ENCODE peak calls at places on chromosome 19, in eight cellular contexts. T is Caco-2, Q is dorsolateral prefrontal cortex, O is heart right ventricle, S is bronchial epithelial cell, L is MCF 10A, P is fibroblast of the aortic adventitia, H is progenitor cell of endocrine pancreas. R is an unnamed sample.

GRCh38 chr19:48186015-48186414 is 15.5 kb downstream of the ZSWIM9 start:
- DNase-seq in S (no peak), T (no peak), O (no peak), H (no peak), Q (no peak), L (no peak), P (no peak), R (no peak)

GRCh38 chr19:3604987-3605343 is 1.7 kb downstream of the TBXA2R start:
- DNase-seq in S (no peak), L (no peak), H (no peak), P (no peak), T (no peak), Q (no peak), O (no peak), R (peak)

GRCh38 chr19:5968431-5969373 is 9.2 kb downstream of the RANBP3 start:
- DNase-seq in Q (no peak), L (peak), O (no peak), P (no peak), S (peak), T (no peak), H (no peak), R (no peak)

GRCh38 chr19:6103217-6103644 is 7.1 kb downstream of the RFX2 start:
- DNase-seq in S (peak), O (peak), T (no peak), H (no peak), Q (peak), L (peak), P (peak), R (no peak)

GRCh38 chr19:9431475-9431874 is 3.9 kb downstream of the ZNF266 start:
- DNase-seq in O (peak), Q (no peak), P (no peak), L (peak), S (peak), H (peak), T (no peak), R (no peak)

GRCh38 chr19:4390017-4390861 is 10.1 kb downstream of the SH3GL1 start:
- DNase-seq in O (no peak), Q (no peak), P (peak), T (no peak), S (peak), H (no peak), L (no peak), R (no peak)

GRCh38 chr19:17830567-17831418 is 9.5 kb upstream of the INSL3 start:
- DNase-seq in S (peak), H (peak), L (no peak), Q (peak), P (peak), O (peak), T (peak), R (peak)

GRCh38 chr19:35539314-35539713 is 6.1 kb downstream of the GAPDHS start:
- DNase-seq in L (no peak), P (no peak), O (no peak), T (no peak), Q (no peak), S (no peak), H (no peak), R (no peak)

GRCh38 chr19:41363371-41363752 is 587 bp downstream of the B9D2 start:
- DNase-seq in P (no peak), T (no peak), L (no peak), H (no peak), O (no peak), S (no peak), Q (no peak), R (no peak)

GRCh38 chr19:37867831-37868230 is 38.6 kb downstream of the WDR87 start:
- DNase-seq in H (no peak), Q (no peak), T (no peak), P (peak), S (peak), O (no peak), L (peak), R (no peak)

GRCh38 chr19:29478578-29479565 is 46.9 kb upstream of the VSTM2B start:
- DNase-seq in O (no peak), Q (peak), S (no peak), L (no peak), H (peak), P (no peak), T (no peak), R (peak)

GRCh38 chr19:55418185-55418584 is 10.6 kb upstream of the UBE2S start:
- DNase-seq in P (peak), T (peak), L (peak), S (peak), H (peak), O (no peak), Q (peak), R (peak)

GRCh38 chr19:53989600-53990533 is 1.6 kb upstream of the CACNG6 start:
- DNase-seq in L (no peak), H (no peak), P (peak), Q (peak), O (no peak), T (no peak), S (no peak), R (no peak)

GRCh38 chr19:39131255-39131755 is 5.7 kb downstream of the PAK4 start:
- DNase-seq in Q (no peak), P (peak), H (no peak), L (no peak), S (no peak), O (peak), T (no peak), R (no peak)

GRCh38 chr19:58562126-58563033 is 4.0 kb upstream of the UBE2M start:
- DNase-seq in T (no peak), H (no peak), L (no peak), P (peak), Q (peak), O (peak), S (no peak), R (peak)

GRCh38 chr19:40355975-40356680 is 7.6 kb downstream of the PLD3 start:
- DNase-seq in T (no peak), O (no peak), P (no peak), L (no peak), H (no peak), Q (no peak), S (no peak), R (no peak)

GRCh38 chr19:4061178-4061682 is 5.5 kb downstream of the ZBTB7A start:
- DNase-seq in S (peak), H (no peak), T (no peak), Q (no peak), L (peak), O (peak), P (peak), R (no peak)

GRCh38 chr19:29503785-29504184 is 22.0 kb upstream of the VSTM2B start:
- DNase-seq in P (no peak), O (no peak), H (no peak), S (no peak), Q (no peak), L (no peak), T (no peak), R (no peak)

GRCh38 chr19:53878786-53879144 is 3.2 kb upstream of the PRKCG start:
- DNase-seq in O (no peak), P (no peak), L (no peak), Q (no peak), H (no peak), T (no peak), S (no peak), R (no peak)

GRCh38 chr19:16025108-16026101 is 50.9 kb upstream of the TPM4 start:
- DNase-seq in T (peak), L (peak), S (peak), O (no peak), P (peak), H (no peak), Q (no peak), R (no peak)
- TF ChIP-seq CTCF in T (peak), L (peak), S (peak), O (peak), P (peak), H (peak), Q (no peak), R (no peak)

DNA sequence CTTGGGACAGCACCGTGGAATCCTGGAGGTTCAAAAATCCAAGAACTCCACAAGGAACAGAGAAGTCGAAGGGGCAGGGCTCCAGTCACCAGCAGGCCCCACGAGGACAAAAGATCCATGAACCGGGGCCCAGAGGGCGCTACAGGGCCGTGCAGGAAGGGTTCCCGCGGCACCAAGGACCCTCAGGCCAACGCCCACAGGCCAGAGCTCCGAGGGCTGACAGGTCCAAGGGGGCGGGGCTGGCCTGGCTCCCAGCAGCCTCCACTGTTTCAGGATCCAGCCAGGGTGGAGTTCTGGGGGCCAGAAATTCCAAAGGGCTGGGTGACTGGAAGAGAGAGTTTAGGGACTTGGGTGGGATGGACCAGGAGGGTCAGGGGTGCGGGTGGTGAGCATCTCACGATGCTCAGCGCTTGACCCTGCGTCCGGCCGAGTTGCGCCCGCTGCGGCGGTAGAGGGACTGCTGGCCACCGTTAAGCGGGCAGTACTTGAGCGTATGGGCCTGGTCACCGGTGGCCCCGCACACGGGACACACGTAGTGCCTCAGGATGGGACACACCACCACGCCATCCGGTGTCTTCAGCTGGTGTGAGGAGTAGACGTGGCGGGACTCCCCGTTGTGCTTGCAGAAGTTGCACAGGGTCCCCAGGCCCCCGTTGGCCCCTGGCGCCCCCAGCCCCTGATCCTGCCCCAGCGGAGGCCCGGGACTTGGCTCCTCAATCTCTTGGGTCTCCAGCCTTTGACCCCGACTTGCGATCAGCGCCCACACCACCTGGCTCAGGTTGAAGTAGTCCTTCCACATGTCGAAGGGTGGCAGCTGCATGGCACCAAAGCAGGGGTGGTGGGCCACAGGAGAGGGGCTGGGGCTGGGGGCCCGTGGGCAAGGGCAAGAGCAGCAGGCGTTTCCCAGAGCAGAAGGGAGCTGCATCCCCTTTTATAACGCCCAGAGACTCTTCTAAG is at the start of gene NANOS2:
- DNase-seq in H (no peak), S (no peak), P (peak), T (peak), Q (no peak), O (peak), L (no peak), R (no peak)
- TF ChIP-seq CTCF in H (peak), S (no peak), P (peak), T (no peak), Q (peak), O (peak), L (no peak), R (no peak)

GRCh38 chr19:49666120-49666444 is 349 bp downstream of the BCL2L12 start:
- DNase-seq in O (no peak), P (no peak), T (no peak), L (no peak), Q (no peak), H (no peak), S (no peak), R (no peak)

GRCh38 chr19:49662011-49662410 is 3.6 kb downstream of the IRF3 start:
- DNase-seq in S (no peak), O (no peak), Q (no peak), L (no peak), T (no peak), P (no peak), H (no peak), R (no peak)

GRCh38 chr19:49665301-49666119 is at the start of the genes BCL2L12 and IRF3:
- DNase-seq in P (peak), Q (peak), S (peak), L (peak), H (peak), O (peak), T (peak), R (peak)

GRCh38 chr19:49663224-49663623 is 2.4 kb downstream of the IRF3 start:
- DNase-seq in O (no peak), T (no peak), L (no peak), H (no peak), P (no peak), S (no peak), Q (no peak), R (no peak)

GRCh38 chr19:49664171-49665070 is 1.2 kb downstream of the IRF3 start:
- DNase-seq in Q (peak), O (peak), T (peak), L (peak), S (peak), P (peak), H (peak), R (peak)
- TF ChIP-seq CTCF in Q (no peak), O (no peak), T (no peak), L (no peak), S (peak), P (peak), H (peak), R (no peak)

GRCh38 chr19:8046569-8047165 is 5.9 kb upstream of the CCL25 start:
- DNase-seq in H (no peak), L (no peak), O (no peak), Q (no peak), T (no peak), S (no peak), P (no peak), R (peak)

GRCh38 chr19:8054169-8054568 is 1.6 kb downstream of the CCL25 start:
- DNase-seq in O (no peak), L (no peak), H (no peak), S (no peak), Q (no peak), P (no peak), T (no peak), R (no peak)

GRCh38 chr19:8052464-8052859 is at the start of gene CCL25:
- DNase-seq in S (no peak), P (no peak), O (no peak), H (no peak), Q (no peak), L (no peak), T (no peak), R (no peak)

GRCh38 chr19:8045872-8046568 is 6.5 kb upstream of the CCL25 start:
- DNase-seq in T (no peak), H (no peak), P (no peak), S (no peak), L (no peak), O (no peak), Q (no peak), R (no peak)

GRCh38 chr19:8050274-8051096 is 2.1 kb upstream of the CCL25 start:
- DNase-seq in P (peak), S (peak), H (peak), L (peak), T (peak), O (peak), Q (no peak), R (peak)
- TF ChIP-seq CTCF in P (no peak), S (no peak), H (no peak), L (no peak), T (no peak), O (no peak), Q (no peak), R (no peak)

DNA sequence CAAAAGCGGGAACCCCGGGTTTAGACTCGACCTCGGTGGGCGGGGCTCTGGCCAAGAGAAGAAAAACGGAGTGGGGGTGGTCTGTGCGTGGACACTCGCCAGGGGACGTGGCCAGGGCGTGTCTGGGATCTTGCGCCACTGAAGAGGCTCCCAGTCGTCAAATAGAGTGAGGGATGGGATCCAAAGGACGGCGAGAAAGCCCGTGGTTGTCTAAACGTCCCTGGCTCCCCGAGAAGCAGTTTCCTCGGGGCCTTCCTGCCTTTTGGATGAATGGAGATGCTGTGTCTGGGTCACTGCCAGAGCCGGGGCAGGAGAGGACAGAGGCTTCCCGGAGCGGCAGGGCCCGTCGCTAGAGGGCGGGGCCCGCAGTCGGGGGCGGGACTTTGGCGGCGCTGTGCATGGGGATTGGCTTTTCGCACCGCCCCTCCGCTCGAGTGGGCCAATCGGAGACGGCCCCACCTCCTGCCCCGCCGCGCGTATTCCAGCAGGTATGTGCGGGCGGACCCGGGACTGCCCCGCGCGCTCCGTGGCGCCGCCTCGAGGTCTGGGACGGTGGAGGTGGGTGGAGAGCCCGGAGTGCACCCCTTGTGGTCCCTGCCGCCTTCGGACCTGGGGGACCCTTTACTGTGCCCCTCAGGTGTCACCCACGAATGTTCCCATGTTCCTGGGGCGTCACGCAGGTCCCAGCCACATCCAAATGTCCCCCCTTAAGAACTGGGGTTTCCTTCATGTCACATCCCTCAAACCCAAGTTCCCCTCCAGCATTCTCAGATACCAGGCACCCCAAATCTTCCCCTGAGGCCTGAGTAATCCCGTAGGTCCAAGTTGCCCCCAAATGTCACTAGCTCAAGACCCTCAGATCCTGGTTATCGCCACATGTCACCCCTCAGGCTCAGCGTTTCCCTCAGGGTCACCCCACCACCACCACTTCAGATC is 38.4 kb downstream of the ZSWIM4 start:
- DNase-seq in P (peak), Q (peak), O (peak), H (peak), L (peak), S (peak), T (peak), R (peak)
- TF ChIP-seq CTCF in P (peak), Q (peak), O (peak), H (peak), L (peak), S (peak), T (peak), R (peak)

GRCh38 chr19:19514881-19515763 is at the start of gene TSSK6:
- DNase-seq in P (no peak), L (no peak), T (no peak), O (no peak), S (no peak), H (no peak), Q (no peak), R (no peak)
- TF ChIP-seq CTCF in P (peak), L (no peak), T (no peak), O (peak), S (no peak), H (no peak), Q (no peak), R (no peak)

DNA sequence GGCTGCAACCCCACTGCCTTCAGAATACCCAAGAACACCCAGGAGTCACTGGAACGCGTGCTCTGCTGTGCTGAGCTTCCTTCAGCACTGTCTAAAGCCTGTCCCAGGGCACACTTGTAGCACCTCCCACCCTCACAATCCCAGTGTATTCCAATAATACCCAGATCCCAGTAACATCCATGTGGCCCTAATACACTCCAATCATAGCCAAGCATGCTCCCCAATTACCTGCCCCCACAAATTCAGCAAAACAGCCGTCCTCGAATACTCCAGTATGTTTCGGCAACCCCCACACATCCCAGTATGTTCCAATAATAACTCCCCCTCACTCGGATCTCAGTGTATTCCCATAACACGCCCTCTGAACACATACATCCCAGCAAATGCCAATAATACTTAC is 29.2 kb downstream of the SHANK1 start:
- DNase-seq in T (no peak), O (no peak), L (no peak), Q (no peak), H (no peak), S (no peak), P (no peak), R (no peak)
- TF ChIP-seq CTCF in T (no peak), O (no peak), L (no peak), Q (no peak), H (no peak), S (no peak), P (no peak), R (no peak)

GRCh38 chr19:23999821-24000610 is 85.3 kb downstream of the ZNF726 start:
- DNase-seq in H (no peak), Q (no peak), T (no peak), L (no peak), P (no peak), S (peak), O (no peak), R (no peak)

GRCh38 chr19:24000656-24001055 is 86.0 kb downstream of the ZNF726 start:
- DNase-seq in S (peak), L (no peak), P (no peak), T (no peak), O (no peak), H (no peak), Q (no peak), R (no peak)

GRCh38 chr19:23992348-23992747 is 77.7 kb downstream of the ZNF726 start:
- DNase-seq in L (no peak), Q (no peak), P (no peak), H (no peak), S (no peak), O (no peak), T (no peak), R (no peak)

GRCh38 chr19:23998568-23998967 is 83.9 kb downstream of the ZNF726 start:
- DNase-seq in P (no peak), H (no peak), S (no peak), T (no peak), O (no peak), Q (no peak), L (no peak), R (no peak)

DNA sequence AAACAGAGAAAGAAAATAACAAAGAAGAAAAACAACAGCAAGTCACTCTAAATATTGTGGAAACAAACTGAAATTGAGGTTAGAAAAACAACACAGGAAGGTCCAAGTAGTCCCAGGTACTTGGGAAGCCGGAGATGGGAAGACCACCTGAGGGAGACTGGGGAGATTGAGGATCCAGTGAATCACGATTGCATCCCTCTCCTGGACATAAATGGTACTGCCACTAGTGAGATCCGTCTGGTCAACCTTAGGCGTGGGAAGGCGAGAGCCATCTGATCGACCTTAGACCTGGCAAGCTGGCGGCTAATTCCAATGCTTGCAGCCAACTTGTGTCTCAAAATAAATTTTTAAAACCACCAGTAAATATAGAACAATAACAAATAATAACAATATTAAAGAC is 81.9 kb downstream of the ZNF726 start:
- DNase-seq in S (no peak), O (no peak), P (no peak), Q (no peak), H (no peak), T (no peak), L (peak), R (no peak)
- TF ChIP-seq CTCF in S (peak), O (peak), P (peak), Q (peak), H (peak), T (peak), L (no peak), R (no peak)